ENCODE peak calls at places on chromosomes 4 and X, in eight cellular contexts. U, Q, N, P, D, B, G and E are unnamed samples.

GRCh38 chrX:5730561-5730960 is 498.1 kb downstream of the NLGN4X start:
- DNase-seq in U (no peak), Q (no peak), N (no peak), P (no peak), D (no peak), B (no peak), G (no peak), E (no peak)

GRCh38 chrX:2325076-2325784 is 175.5 kb downstream of the DHRSX start:
- DNase-seq in U (no peak), Q (no peak), N (no peak), P (no peak), D (no peak), B (peak; percentile 84), G (peak; percentile 76), E (no peak)

GRCh38 chr4:148786699-148787098 is 344.5 kb upstream of the NR3C2 start:
- DNase-seq in U (no peak), Q (no peak), N (no peak), P (no peak), D (no peak), B (no peak), G (no peak), E (no peak)

GRCh38 chrX:48685416-48685815 is 1.8 kb downstream of the WAS start:
- DNase-seq in U (no peak), Q (no peak), N (no peak), P (no peak), D (no peak), B (no peak), G (no peak), E (no peak)

GRCh38 chr4:53089940-53090729 is 228.0 kb downstream of the RASL11B start:
- DNase-seq in U (peak; percentile 14), Q (no peak), N (peak; percentile 4), P (no peak), D (no peak), B (no peak), G (no peak), E (no peak)

GRCh38 chr4:6771229-6771671 is 11.3 kb upstream of the KIAA0232 start:
- DNase-seq in U (no peak), Q (no peak), N (no peak), P (no peak), D (no peak), B (peak; percentile 16), G (peak; percentile 66), E (peak; percentile 58)

GRCh38 chr4:151569650-151570049 is 160.7 kb downstream of the FHIP1A start:
- DNase-seq in U (peak; percentile 15), Q (no peak), N (no peak), P (no peak), D (no peak), B (no peak), G (no peak), E (no peak)

GRCh38 chr4:147747787-147748454 is 16.0 kb downstream of the ARHGAP10 start:
- DNase-seq in U (no peak), Q (no peak), N (no peak), P (no peak), D (no peak), B (no peak), G (no peak), E (no peak)

GRCh38 chrX:12825801-12826200 is 34.6 kb downstream of the PRPS2 start:
- DNase-seq in U (no peak), Q (no peak), N (no peak), P (no peak), D (no peak), B (peak; percentile 3), G (no peak), E (no peak)

GRCh38 chr4:64713256-64713840 is 304.1 kb upstream of the TECRL start:
- DNase-seq in U (peak; percentile 37), Q (no peak), N (peak; percentile 37), P (peak; percentile 10), D (peak; percentile 0), B (peak; percentile 4), G (no peak), E (no peak)

GRCh38 chrX:45781901-45782553 is 581.4 kb upstream of the DIPK2B start:
- DNase-seq in U (peak; percentile 47), Q (no peak), N (no peak), P (no peak), D (no peak), B (peak; percentile 84), G (no peak), E (no peak)

GRCh38 chr4:19473569-19473968 is 778.1 kb upstream of the SLIT2 start:
- DNase-seq in U (no peak), Q (no peak), N (no peak), P (no peak), D (no peak), B (peak; percentile 33), G (no peak), E (no peak)

GRCh38 chr4:152729466-152729865 is 49.7 kb upstream of the TMEM154 start:
- DNase-seq in U (no peak), Q (no peak), N (no peak), P (no peak), D (no peak), B (peak; percentile 11), G (no peak), E (no peak)

GRCh38 chr4:1642196-1642951 is 41.7 kb downstream of the FAM53A start:
- DNase-seq in U (no peak), Q (no peak), N (no peak), P (no peak), D (no peak), B (no peak), G (no peak), E (no peak)

GRCh38 chrX:13380230-13380629 is 60.4 kb upstream of the ATXN3L start:
- DNase-seq in U (no peak), Q (no peak), N (no peak), P (no peak), D (no peak), B (peak; percentile 69), G (no peak), E (no peak)